ENCODE peak calls at places on chromosomes 12 and 14, in ten cellular contexts. N, A, O, R, B, K, H, G, M and E are unnamed samples.

GRCh38 chr14:36724162-36724561 is 62.5 kb downstream of the PAX9 start:
- DNase-seq in N (no peak), A (no peak), O (no peak), R (no peak), B (no peak), K (no peak), H (no peak), G (no peak), M (no peak), E (no peak)

GRCh38 chr14:95953111-95953724 is 76.6 kb downstream of the TUNAR start:
- DNase-seq in N (no peak), A (no peak), O (no peak), R (no peak), B (peak; percentile 6), K (no peak), H (no peak), G (no peak), M (no peak), E (no peak)

GRCh38 chr14:56120091-56120632 is 2.0 kb downstream of the PELI2 start:
- DNase-seq in N (peak; percentile 27), A (peak; percentile 19), O (no peak), R (peak; percentile 46), B (peak; percentile 26), K (peak; percentile 24), H (no peak), G (no peak), M (peak; percentile 57), E (no peak)

GRCh38 chr14:102185360-102185759 is 45.7 kb downstream of the WDR20 start:
- DNase-seq in N (peak; percentile 45), A (no peak), O (no peak), R (no peak), B (no peak), K (peak; percentile 26), H (no peak), G (no peak), M (no peak), E (no peak)

GRCh38 chr14:74429221-74429691 is 3.2 kb upstream of the SYNDIG1L start:
- DNase-seq in N (no peak), A (no peak), O (peak; percentile 39), R (no peak), B (no peak), K (no peak), H (no peak), G (no peak), M (no peak), E (no peak)

GRCh38 chr12:124315316-124315924 is 20.5 kb downstream of the RFLNA start:
- DNase-seq in N (no peak), A (no peak), O (no peak), R (no peak), B (no peak), K (no peak), H (no peak), G (no peak), M (no peak), E (no peak)

GRCh38 chr12:131459666-131460365 is 251.1 kb upstream of the SFSWAP start:
- DNase-seq in N (no peak), A (no peak), O (peak; percentile 82), R (no peak), B (no peak), K (no peak), H (no peak), G (no peak), M (no peak), E (no peak)

GRCh38 chr12:2034633-2035420 is 18.0 kb upstream of the CACNA1C start:
- DNase-seq in N (peak; percentile 91), A (peak; percentile 55), O (peak; percentile 96), R (peak; percentile 66), B (peak; percentile 78), K (peak; percentile 95), H (peak; percentile 81), G (peak; percentile 81), M (peak; percentile 62), E (peak; percentile 72)

GRCh38 chr12:131108171-131108955 is 154.7 kb downstream of the ADGRD1 start:
- DNase-seq in N (no peak), A (no peak), O (no peak), R (no peak), B (no peak), K (no peak), H (no peak), G (no peak), M (no peak), E (no peak)

GRCh38 chr12:57261385-57261784 is 10.4 kb upstream of the STAC3 start:
- DNase-seq in N (no peak), A (no peak), O (no peak), R (no peak), B (no peak), K (no peak), H (no peak), G (no peak), M (no peak), E (no peak)

GRCh38 chr12:65522956-65523857 is 244.7 kb downstream of the MSRB3 start:
- DNase-seq in N (no peak), A (peak; percentile 68), O (no peak), R (peak; percentile 50), B (no peak), K (no peak), H (no peak), G (no peak), M (no peak), E (no peak)

DNA sequence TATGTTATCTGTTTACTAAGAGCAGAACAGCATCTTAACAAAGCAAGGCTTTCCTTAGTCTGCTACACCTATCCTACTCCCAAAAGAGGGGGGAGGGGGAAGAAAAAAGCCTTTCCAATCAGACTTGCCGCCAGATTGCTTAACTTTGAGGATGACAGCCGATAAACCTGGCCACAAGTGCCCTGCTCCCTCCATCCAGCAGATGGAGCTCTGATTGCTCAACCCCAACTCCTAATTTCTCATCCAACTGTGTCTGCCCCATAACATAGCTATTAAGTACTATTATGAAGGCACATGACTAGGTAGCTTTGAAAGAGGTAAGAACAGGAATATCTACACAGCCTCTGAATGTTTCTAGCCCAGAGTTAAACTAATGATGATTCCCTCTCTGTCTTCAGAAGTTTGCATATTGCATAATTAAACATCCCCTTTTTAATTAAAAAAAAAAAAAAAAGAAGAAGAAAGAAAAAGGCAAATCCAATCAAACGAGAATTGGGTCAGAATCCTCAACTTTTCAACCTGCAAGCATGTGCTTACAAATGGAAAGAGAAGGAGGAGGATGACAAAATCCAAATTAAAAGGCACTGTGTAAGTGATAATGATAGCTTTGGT is 247.4 kb downstream of the GALC start:
- DNase-seq in N (no peak), A (no peak), O (no peak), R (peak; percentile 7), B (peak; percentile 23), K (peak; percentile 15), H (no peak), G (no peak), M (peak; percentile 2), E (no peak)
- TF ChIP-seq CTCF in N (peak; percentile 43), A (peak; percentile 69), O (no peak), R (peak; percentile 36), B (peak; percentile 53), K (peak; percentile 27), H (peak; percentile 44), G (peak; percentile 22), M (peak; percentile 62), E (peak; percentile 62)

GRCh38 chr14:61063461-61063860 is 82.4 kb downstream of the SLC38A6 start:
- DNase-seq in N (no peak), A (no peak), O (no peak), R (no peak), B (no peak), K (no peak), H (no peak), G (no peak), M (no peak), E (no peak)

GRCh38 chr14:61065671-61066070 is 84.6 kb downstream of the SLC38A6 start:
- DNase-seq in N (no peak), A (no peak), O (no peak), R (no peak), B (no peak), K (no peak), H (no peak), G (no peak), M (no peak), E (no peak)

GRCh38 chr14:61064866-61065265 is 83.8 kb downstream of the SLC38A6 start:
- DNase-seq in N (no peak), A (no peak), O (no peak), R (no peak), B (no peak), K (no peak), H (no peak), G (no peak), M (no peak), E (no peak)

DNA sequence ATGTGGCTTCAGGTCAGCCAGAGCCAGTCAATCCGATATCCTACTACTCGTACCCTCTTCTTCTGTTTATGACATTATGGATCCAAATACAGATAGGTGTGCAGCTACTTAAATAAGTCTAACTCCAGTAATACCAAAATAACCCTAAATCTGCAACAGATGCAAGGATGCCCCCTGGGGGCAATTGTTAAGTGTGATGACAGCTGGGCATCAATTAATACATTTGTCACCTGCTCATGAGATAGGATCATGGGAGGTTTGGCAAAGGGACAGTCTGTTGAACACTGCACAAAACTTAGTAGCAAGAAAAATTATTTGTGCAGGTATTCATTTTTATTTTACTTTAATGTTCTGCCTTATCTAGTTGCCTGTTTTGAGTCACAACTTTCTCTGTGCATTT is 83.2 kb downstream of the SLC38A6 start:
- DNase-seq in N (no peak), A (no peak), O (no peak), R (no peak), B (no peak), K (no peak), H (no peak), G (no peak), M (no peak), E (no peak)
- TF ChIP-seq CTCF in N (no peak), A (peak; percentile 42), O (no peak), R (no peak), B (peak; percentile 20), K (no peak), H (no peak), G (no peak), M (no peak), E (no peak)

GRCh38 chr14:43692706-43693105 is 814.4 kb downstream of the FSCB start:
- DNase-seq in N (no peak), A (no peak), O (no peak), R (no peak), B (no peak), K (no peak), H (no peak), G (no peak), M (no peak), E (no peak)
- TF ChIP-seq CTCF in N (no peak), A (no peak), O (no peak), R (no peak), B (no peak), K (no peak), H (no peak), G (no peak), M (no peak), E (no peak)

DNA sequence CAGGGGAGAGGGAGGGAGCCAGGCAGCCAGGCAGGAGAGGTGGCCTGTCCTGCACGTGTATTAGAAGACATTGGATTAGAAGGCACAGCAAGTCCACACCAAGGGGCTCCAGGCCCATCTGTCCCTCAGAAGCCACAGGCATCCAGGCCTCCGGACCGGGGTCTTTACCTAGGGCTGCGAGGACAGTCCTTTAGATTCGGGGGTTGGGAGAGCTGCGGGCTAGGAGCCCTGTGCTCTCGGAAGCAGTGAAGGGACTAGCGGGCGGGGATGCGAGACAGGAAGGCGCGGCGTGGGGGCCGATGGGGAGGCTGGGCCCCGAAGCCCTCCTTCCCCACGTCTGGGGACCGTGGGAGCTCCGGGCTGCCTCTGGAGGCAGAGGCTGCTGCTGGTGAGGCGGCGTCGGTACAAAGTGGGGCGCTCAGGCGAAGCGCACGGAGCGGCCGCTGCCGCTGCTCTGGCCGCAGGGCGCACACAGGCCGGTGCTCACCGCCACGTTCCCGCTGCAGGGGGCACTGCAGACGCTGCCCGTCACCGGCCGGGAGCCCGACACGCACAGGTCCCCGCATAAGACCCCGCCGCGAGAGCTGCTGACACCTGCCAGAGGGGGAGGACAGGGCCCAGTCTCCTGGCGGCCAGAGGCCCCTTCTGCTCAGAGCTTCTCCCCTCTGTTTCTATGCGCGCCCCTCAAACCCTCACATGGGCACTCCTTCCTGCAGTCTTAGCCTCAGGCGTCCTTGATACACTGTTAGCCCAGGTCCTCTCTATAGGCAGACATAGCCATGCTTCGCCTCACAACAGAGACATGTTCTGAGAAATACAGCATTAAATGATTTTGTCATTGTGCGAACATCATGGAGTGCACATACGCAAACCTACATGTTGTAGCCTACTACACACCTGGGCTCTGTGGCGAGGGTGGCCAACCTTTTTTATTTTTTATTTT is 17.3 kb downstream of the KRT7 start:
- DNase-seq in N (no peak), A (no peak), O (peak; percentile 82), R (no peak), B (no peak), K (no peak), H (no peak), G (no peak), M (no peak), E (no peak)
- TF ChIP-seq CTCF in N (no peak), A (no peak), O (no peak), R (no peak), B (no peak), K (no peak), H (no peak), G (no peak), M (no peak), E (no peak)